ENCODE peak calls at places on chromosomes 7 and 10, in five cellular contexts. One of them, this sample, is unnamed.
A peak's percentile ranks its signal among the peaks of the same experiment; 100 is the strongest.

GRCh38 chr10:26048756-26049155 is 114.7 kb downstream of the MYO3A start:
- DNase-seq in PC-3: no peak
- DNase-seq in gastrocnemius medialis: no peak
- DNase-seq in WERI-Rb-1: no peak
- DNase-seq in K562: no peak
- DNase-seq in this sample: no peak

GRCh38 chr10:33952692-33953360 is 618.4 kb upstream of the NRP1 start:
- DNase-seq in PC-3: peak; percentile 99
- DNase-seq in WERI-Rb-1: no peak
- DNase-seq in K562: no peak
- DNase-seq in gastrocnemius medialis: no peak
- DNase-seq in this sample: no peak

GRCh38 chr7:42457663-42458062 is 220.7 kb upstream of the GLI3 start:
- DNase-seq in PC-3: no peak
- DNase-seq in K562: no peak
- DNase-seq in WERI-Rb-1: no peak
- DNase-seq in gastrocnemius medialis: no peak
- DNase-seq in this sample: no peak

GRCh38 chr7:6271694-6272371 is 591 bp downstream of the CYTH3 start:
- DNase-seq in K562: peak; percentile 55
- DNase-seq in gastrocnemius medialis: no peak
- DNase-seq in WERI-Rb-1: peak; percentile 30
- DNase-seq in PC-3: no peak
- DNase-seq in this sample: peak; percentile 3

GRCh38 chr10:44853148-44853734 is 57.9 kb upstream of the TMEM72 start:
- DNase-seq in PC-3: peak; percentile 53
- DNase-seq in gastrocnemius medialis: no peak
- DNase-seq in K562: no peak
- DNase-seq in WERI-Rb-1: no peak
- DNase-seq in this sample: no peak

GRCh38 chr10:27369832-27370231 is 129.2 kb upstream of the ACBD5 start:
- DNase-seq in WERI-Rb-1: no peak
- DNase-seq in PC-3: peak; percentile 41
- DNase-seq in gastrocnemius medialis: no peak
- DNase-seq in K562: peak; percentile 9
- DNase-seq in this sample: no peak

GRCh38 chr10:20986049-20986448 is 88.9 kb upstream of the NEBL start:
- DNase-seq in PC-3: no peak
- DNase-seq in WERI-Rb-1: no peak
- DNase-seq in K562: no peak
- DNase-seq in gastrocnemius medialis: no peak
- DNase-seq in this sample: no peak

GRCh38 chr10:69791812-69792211 is 9.9 kb upstream of the COL13A1 start:
- DNase-seq in K562: no peak
- DNase-seq in WERI-Rb-1: no peak
- DNase-seq in PC-3: no peak
- DNase-seq in gastrocnemius medialis: no peak
- DNase-seq in this sample: no peak

GRCh38 chr10:83764681-83765080 is 374.6 kb upstream of the GHITM start:
- DNase-seq in gastrocnemius medialis: no peak
- DNase-seq in PC-3: no peak
- DNase-seq in K562: no peak
- DNase-seq in WERI-Rb-1: peak; percentile 19
- DNase-seq in this sample: no peak

GRCh38 chr10:84944187-84944586 is 615.8 kb downstream of the CCSER2 start:
- DNase-seq in K562: no peak
- DNase-seq in WERI-Rb-1: no peak
- DNase-seq in gastrocnemius medialis: no peak
- DNase-seq in PC-3: no peak
- DNase-seq in this sample: no peak

GRCh38 chr10:11875499-11876281 is 52.5 kb downstream of the PROSER2 start:
- DNase-seq in WERI-Rb-1: no peak
- DNase-seq in PC-3: peak; percentile 91
- DNase-seq in K562: peak; percentile 85
- DNase-seq in gastrocnemius medialis: peak; percentile 88
- DNase-seq in this sample: no peak

GRCh38 chr10:131726460-131726861 is 174.3 kb upstream of the PPP2R2D start:
- DNase-seq in gastrocnemius medialis: no peak
- DNase-seq in K562: no peak
- DNase-seq in PC-3: no peak
- DNase-seq in WERI-Rb-1: no peak
- DNase-seq in this sample: no peak

GRCh38 chr10:4647138-4647785 is 178.7 kb upstream of the AKR1E2 start:
- DNase-seq in K562: no peak
- DNase-seq in PC-3: no peak
- DNase-seq in WERI-Rb-1: no peak
- DNase-seq in gastrocnemius medialis: no peak
- DNase-seq in this sample: no peak

GRCh38 chr10:127151541-127151940 is 44.9 kb downstream of the INSYN2A start:
- DNase-seq in K562: no peak
- DNase-seq in WERI-Rb-1: no peak
- DNase-seq in PC-3: peak; percentile 51
- DNase-seq in gastrocnemius medialis: no peak
- DNase-seq in this sample: no peak

GRCh38 chr10:44978570-44979280 is at the start of gene DEPP1:
- DNase-seq in PC-3: peak; percentile 98
- DNase-seq in K562: peak; percentile 95
- DNase-seq in WERI-Rb-1: peak; percentile 98
- DNase-seq in gastrocnemius medialis: peak; percentile 96
- DNase-seq in this sample: no peak

GRCh38 chr10:61904711-61905445 is 3.4 kb downstream of the ARID5B start:
- DNase-seq in gastrocnemius medialis: no peak
- DNase-seq in K562: peak; percentile 43
- DNase-seq in PC-3: peak; percentile 96
- DNase-seq in WERI-Rb-1: no peak
- DNase-seq in this sample: no peak

GRCh38 chr10:119521443-119522204 is 20.9 kb downstream of the RGS10 start:
- DNase-seq in WERI-Rb-1: no peak
- DNase-seq in K562: no peak
- DNase-seq in gastrocnemius medialis: no peak
- DNase-seq in PC-3: peak; percentile 84
- DNase-seq in this sample: no peak

GRCh38 chr10:106571216-106571954 is 593.1 kb downstream of the SORCS1 start:
- DNase-seq in PC-3: peak; percentile 68
- DNase-seq in WERI-Rb-1: peak; percentile 16
- DNase-seq in gastrocnemius medialis: no peak
- DNase-seq in K562: peak; percentile 4
- DNase-seq in this sample: no peak

GRCh38 chr7:105269397-105269796 is 119.3 kb downstream of the SRPK2 start:
- DNase-seq in gastrocnemius medialis: no peak
- DNase-seq in WERI-Rb-1: no peak
- DNase-seq in K562: no peak
- DNase-seq in PC-3: no peak
- DNase-seq in this sample: no peak

GRCh38 chr10:49567810-49568209 is 28.9 kb upstream of the ERCC6 start:
- DNase-seq in gastrocnemius medialis: no peak
- DNase-seq in PC-3: no peak
- DNase-seq in K562: no peak
- DNase-seq in WERI-Rb-1: no peak
- DNase-seq in this sample: no peak

GRCh38 chr10:28558923-28559508 is 26.1 kb downstream of the WAC start:
- DNase-seq in gastrocnemius medialis: no peak
- DNase-seq in WERI-Rb-1: no peak
- DNase-seq in PC-3: no peak
- DNase-seq in K562: no peak
- DNase-seq in this sample: no peak
- H3K27ac ChIP-seq in gastrocnemius medialis: no peak overlapping the region
- H3K27ac ChIP-seq in WERI-Rb-1: no peak overlapping the region
- H3K27ac ChIP-seq in PC-3: no peak overlapping the region
- H3K27ac ChIP-seq in K562: no peak overlapping the region
- H3K27ac ChIP-seq in this sample: no peak overlapping the region

GRCh38 chr7:27164381-27165088 is 802 bp downstream of the HOXA9 start:
- DNase-seq in gastrocnemius medialis: peak; percentile 54
- DNase-seq in WERI-Rb-1: no peak
- DNase-seq in K562: peak; percentile 14
- DNase-seq in PC-3: peak; percentile 39
- DNase-seq in this sample: no peak
- TF ChIP-seq CTCF in gastrocnemius medialis: peak; percentile 16
- TF ChIP-seq CTCF in WERI-Rb-1: no peak
- TF ChIP-seq CTCF in K562: no peak
- TF ChIP-seq CTCF in PC-3: peak; percentile 46
- TF ChIP-seq CTCF in this sample: no peak

DNA sequence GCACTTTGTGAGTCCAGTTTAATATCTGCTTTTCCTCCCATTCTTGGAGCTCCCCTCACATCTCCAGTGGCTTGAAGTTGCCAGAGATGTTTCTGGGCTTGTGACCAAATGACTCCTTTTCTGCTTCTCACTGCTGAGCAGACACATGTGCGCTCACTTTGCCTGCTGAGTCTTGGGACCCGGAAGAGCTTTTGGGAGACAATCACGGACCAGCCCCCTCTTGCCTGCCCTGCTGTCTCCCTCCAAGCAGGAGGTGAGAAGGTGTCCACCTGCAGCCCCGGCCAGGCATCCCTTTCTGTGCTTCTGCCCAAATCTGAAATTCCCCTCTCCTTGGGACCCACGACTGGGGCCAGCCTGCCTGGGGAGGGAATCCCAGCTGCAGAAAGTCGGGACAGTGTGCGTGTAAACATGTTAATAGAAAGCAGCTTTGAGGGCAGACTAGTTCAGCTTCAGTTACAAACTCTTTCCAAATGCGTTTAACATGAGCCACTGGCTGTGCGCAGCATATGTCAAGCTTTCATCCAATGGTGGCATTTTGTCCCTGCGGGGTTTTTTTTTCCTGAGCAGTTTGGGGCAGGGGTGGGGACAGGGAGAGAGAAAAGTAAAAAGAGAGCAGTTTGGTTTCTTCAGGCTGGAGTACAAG is 31.7 kb downstream of the HTRA1 start:
- DNase-seq in WERI-Rb-1: no peak
- DNase-seq in K562: no peak
- DNase-seq in gastrocnemius medialis: peak; percentile 24
- DNase-seq in PC-3: no peak
- DNase-seq in this sample: no peak
- H3K27ac ChIP-seq in WERI-Rb-1: no peak overlapping the region
- H3K27ac ChIP-seq in K562: no peak overlapping the region
- H3K27ac ChIP-seq in gastrocnemius medialis: peak overlapping the region; percentile 54
- H3K27ac ChIP-seq in PC-3: no peak overlapping the region
- H3K27ac ChIP-seq in this sample: no peak overlapping the region

DNA sequence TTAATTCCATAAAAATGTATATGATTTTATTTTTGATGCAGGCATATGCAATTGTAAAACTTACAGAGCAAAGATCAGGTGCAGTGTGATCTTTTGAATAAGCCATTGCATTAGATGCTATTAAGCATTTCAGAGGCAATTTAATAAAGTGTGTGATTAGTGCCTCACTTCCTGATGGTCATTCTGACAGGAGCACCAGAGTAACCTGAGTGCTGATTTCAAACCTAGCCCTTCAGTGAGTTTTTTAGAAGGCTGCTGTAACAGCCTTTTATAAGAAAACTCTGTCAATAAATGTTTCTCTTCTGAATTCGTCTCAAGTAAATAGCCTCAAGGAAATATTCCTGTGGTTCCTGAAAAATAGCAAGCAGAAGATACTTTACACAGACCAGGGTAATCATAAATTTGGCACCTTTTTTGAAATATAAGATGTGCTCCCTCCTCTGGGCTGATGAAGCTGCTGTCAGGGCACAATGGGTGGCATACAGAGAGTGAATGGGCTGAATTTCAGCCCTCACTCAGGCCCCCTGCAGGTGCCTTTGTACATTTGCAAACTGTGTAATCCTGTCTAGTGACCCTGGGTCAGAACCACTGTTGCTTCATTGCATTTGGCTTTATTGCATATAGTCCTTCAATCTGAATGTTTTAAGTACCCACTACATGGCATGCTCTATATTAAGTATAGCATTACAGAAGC is 193.7 kb upstream of the CSTF2T start:
- DNase-seq in gastrocnemius medialis: no peak
- DNase-seq in PC-3: peak; percentile 85
- DNase-seq in K562: no peak
- DNase-seq in WERI-Rb-1: peak; percentile 14
- DNase-seq in this sample: no peak
- TF ChIP-seq CTCF in gastrocnemius medialis: no peak
- TF ChIP-seq CTCF in PC-3: peak; percentile 98
- TF ChIP-seq CTCF in K562: no peak
- TF ChIP-seq CTCF in WERI-Rb-1: peak; percentile 46
- TF ChIP-seq CTCF in this sample: no peak

DNA sequence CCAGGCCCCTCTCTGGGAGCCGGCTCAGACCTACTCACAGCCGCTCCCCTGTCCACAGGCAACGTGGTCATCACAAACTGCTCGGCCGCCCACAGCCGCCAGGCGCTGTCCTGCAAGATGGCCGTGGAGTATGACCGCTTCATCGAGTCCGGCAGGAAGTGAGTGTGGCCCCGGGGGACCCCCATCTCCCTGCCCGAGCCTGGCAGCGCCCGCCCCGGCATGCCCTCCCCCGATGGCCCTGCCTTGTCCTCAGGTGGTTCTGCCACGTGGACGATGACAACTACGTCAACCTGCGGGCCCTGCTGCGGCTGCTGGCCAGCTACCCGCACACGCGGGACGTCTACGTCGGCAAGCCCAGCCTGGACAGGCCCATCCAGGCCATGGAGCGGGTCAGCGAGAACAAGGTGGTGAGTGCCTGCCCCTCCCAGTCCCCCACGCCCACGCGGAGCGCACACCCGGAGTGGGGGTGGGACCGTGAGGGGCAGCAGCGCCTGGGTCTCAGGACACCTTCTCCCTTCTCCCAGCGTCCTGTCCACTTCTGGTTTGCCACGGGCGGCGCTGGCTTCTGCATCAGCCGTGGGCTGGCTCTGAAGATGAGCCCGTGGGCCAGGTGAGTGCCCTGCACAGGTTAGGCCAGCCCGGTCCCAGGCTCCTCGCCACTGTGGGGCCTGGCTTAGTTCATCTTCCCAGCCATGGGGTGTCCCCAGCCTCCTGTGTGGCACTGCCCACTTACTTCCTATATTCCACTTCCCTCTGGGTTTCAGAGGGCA is 5.8 kb downstream of the LFNG start:
- DNase-seq in WERI-Rb-1: no peak
- DNase-seq in gastrocnemius medialis: no peak
- DNase-seq in K562: no peak
- DNase-seq in PC-3: no peak
- DNase-seq in this sample: no peak
- H3K27ac ChIP-seq in WERI-Rb-1: peak overlapping the region; percentile 31
- H3K27ac ChIP-seq in gastrocnemius medialis: no peak overlapping the region
- H3K27ac ChIP-seq in K562: no peak overlapping the region
- H3K27ac ChIP-seq in PC-3: no peak overlapping the region
- H3K27ac ChIP-seq in this sample: peak overlapping the region; percentile 50

DNA sequence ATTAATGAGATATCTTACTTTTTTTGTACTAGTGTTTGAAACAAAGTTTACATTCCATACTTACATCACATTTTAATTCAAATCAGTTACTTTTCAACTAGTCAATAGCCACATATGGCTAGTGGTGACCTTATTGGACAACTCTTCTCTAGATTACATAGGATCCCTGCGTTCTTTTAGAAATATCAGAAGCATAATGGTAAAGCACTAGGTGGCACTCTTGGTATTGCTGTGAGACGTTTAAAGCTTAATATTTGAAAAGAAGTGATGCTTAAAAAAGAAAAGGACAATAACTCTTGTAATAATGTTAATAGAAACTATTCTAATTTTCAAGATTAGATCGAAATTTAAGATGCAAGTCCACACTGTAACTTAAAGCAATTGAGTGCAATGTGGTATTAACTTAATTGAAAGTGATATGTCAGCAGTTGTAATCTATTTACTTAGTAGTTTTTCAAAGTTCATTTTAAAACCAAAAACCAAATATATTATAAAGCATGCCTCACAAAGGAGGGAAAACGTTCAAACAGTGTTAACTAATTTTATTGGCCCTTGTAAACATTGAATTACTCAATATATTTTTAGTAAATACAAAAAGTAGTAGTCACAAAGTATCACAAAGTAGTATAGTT is 339.1 kb downstream of the ATRNL1 start:
- DNase-seq in PC-3: peak; percentile 43
- DNase-seq in K562: no peak
- DNase-seq in gastrocnemius medialis: no peak
- DNase-seq in WERI-Rb-1: no peak
- DNase-seq in this sample: no peak
- TF ChIP-seq CTCF in PC-3: peak; percentile 50
- TF ChIP-seq CTCF in K562: no peak
- TF ChIP-seq CTCF in gastrocnemius medialis: no peak
- TF ChIP-seq CTCF in WERI-Rb-1: peak; percentile 24
- TF ChIP-seq CTCF in this sample: no peak

GRCh38 chr10:239109-239508 is 103.9 kb downstream of the ZMYND11 start:
- DNase-seq in PC-3: peak; percentile 76
- DNase-seq in K562: no peak
- DNase-seq in WERI-Rb-1: no peak
- DNase-seq in gastrocnemius medialis: no peak
- DNase-seq in this sample: no peak
- H3K27ac ChIP-seq in PC-3: peak overlapping the region; percentile 43
- H3K27ac ChIP-seq in K562: no peak overlapping the region
- H3K27ac ChIP-seq in WERI-Rb-1: no peak overlapping the region
- H3K27ac ChIP-seq in gastrocnemius medialis: no peak overlapping the region
- H3K27ac ChIP-seq in this sample: no peak overlapping the region